ENCODE peak calls at places on chromosomes 12 and 14, in ten cellular contexts. One of them, this sample, is unnamed.

GRCh38 chr12:70637286-70637685 is at the start of gene PTPRB:
- DNase-seq in HCT116: no peak
- DNase-seq in spleen: no peak
- DNase-seq in upper lobe of left lung: no peak
- DNase-seq in endothelial cell of umbilical vein: peak
- DNase-seq in GM12892: no peak
- DNase-seq in HepG2: no peak
- DNase-seq in HL-60: no peak
- DNase-seq in transverse colon: no peak
- DNase-seq in GM23338: no peak
- DNase-seq in this sample: no peak

GRCh38 chr12:96361074-96361473 is 39.2 kb downstream of the CDK17 start:
- DNase-seq in HCT116: no peak
- DNase-seq in spleen: no peak
- DNase-seq in upper lobe of left lung: no peak
- DNase-seq in endothelial cell of umbilical vein: peak
- DNase-seq in GM12892: no peak
- DNase-seq in HepG2: no peak
- DNase-seq in HL-60: no peak
- DNase-seq in transverse colon: no peak
- DNase-seq in GM23338: peak
- DNase-seq in this sample: no peak

GRCh38 chr12:84502907-84503787 is 409.5 kb downstream of the SLC6A15 start:
- DNase-seq in HCT116: peak
- DNase-seq in spleen: no peak
- DNase-seq in upper lobe of left lung: peak
- DNase-seq in endothelial cell of umbilical vein: peak
- DNase-seq in GM12892: no peak
- DNase-seq in HepG2: peak
- DNase-seq in HL-60: peak
- DNase-seq in transverse colon: peak
- DNase-seq in GM23338: peak
- DNase-seq in this sample: no peak

GRCh38 chr14:30299915-30300314 is 259.0 kb upstream of the G2E3 start:
- DNase-seq in HCT116: no peak
- DNase-seq in spleen: no peak
- DNase-seq in upper lobe of left lung: no peak
- DNase-seq in endothelial cell of umbilical vein: no peak
- DNase-seq in GM12892: no peak
- DNase-seq in HepG2: no peak
- DNase-seq in HL-60: no peak
- DNase-seq in transverse colon: no peak
- DNase-seq in GM23338: no peak
- DNase-seq in this sample: no peak

GRCh38 chr12:51592034-51592705 is 1.1 kb downstream of the SCN8A start:
- DNase-seq in HCT116: no peak
- DNase-seq in spleen: no peak
- DNase-seq in upper lobe of left lung: no peak
- DNase-seq in endothelial cell of umbilical vein: no peak
- DNase-seq in GM12892: no peak
- DNase-seq in HepG2: no peak
- DNase-seq in HL-60: no peak
- DNase-seq in transverse colon: no peak
- DNase-seq in GM23338: peak
- DNase-seq in this sample: no peak

GRCh38 chr12:47080725-47081502 is 1.2 kb upstream of the AMIGO2 start:
- DNase-seq in HCT116: no peak
- DNase-seq in spleen: peak
- DNase-seq in upper lobe of left lung: peak
- DNase-seq in endothelial cell of umbilical vein: peak
- DNase-seq in GM12892: no peak
- DNase-seq in HepG2: no peak
- DNase-seq in HL-60: no peak
- DNase-seq in transverse colon: peak
- DNase-seq in GM23338: peak
- DNase-seq in this sample: peak

GRCh38 chr14:100590726-100591452 is 3.7 kb upstream of the BEGAIN start:
- DNase-seq in HCT116: no peak
- DNase-seq in spleen: peak
- DNase-seq in upper lobe of left lung: no peak
- DNase-seq in endothelial cell of umbilical vein: no peak
- DNase-seq in GM12892: no peak
- DNase-seq in HepG2: no peak
- DNase-seq in HL-60: no peak
- DNase-seq in transverse colon: peak
- DNase-seq in GM23338: no peak
- DNase-seq in this sample: no peak

GRCh38 chr12:90020436-90020835 is 311.8 kb upstream of the ATP2B1 start:
- DNase-seq in HCT116: no peak
- DNase-seq in spleen: no peak
- DNase-seq in upper lobe of left lung: no peak
- DNase-seq in endothelial cell of umbilical vein: no peak
- DNase-seq in GM12892: no peak
- DNase-seq in HepG2: no peak
- DNase-seq in HL-60: no peak
- DNase-seq in transverse colon: no peak
- DNase-seq in GM23338: no peak
- DNase-seq in this sample: no peak

GRCh38 chr12:106894774-106895173 is 60.9 kb upstream of the TMEM263 start:
- DNase-seq in HCT116: no peak
- DNase-seq in spleen: no peak
- DNase-seq in upper lobe of left lung: no peak
- DNase-seq in endothelial cell of umbilical vein: no peak
- DNase-seq in GM12892: no peak
- DNase-seq in HepG2: no peak
- DNase-seq in HL-60: no peak
- DNase-seq in transverse colon: no peak
- DNase-seq in GM23338: no peak
- DNase-seq in this sample: no peak

GRCh38 chr14:65993103-65993502 is 493.1 kb upstream of the CCDC196 start:
- DNase-seq in HCT116: no peak
- DNase-seq in spleen: no peak
- DNase-seq in upper lobe of left lung: no peak
- DNase-seq in endothelial cell of umbilical vein: no peak
- DNase-seq in GM12892: no peak
- DNase-seq in HepG2: no peak
- DNase-seq in HL-60: no peak
- DNase-seq in transverse colon: no peak
- DNase-seq in GM23338: no peak
- DNase-seq in this sample: no peak

GRCh38 chr14:100103261-100104005 is 38.2 kb downstream of the EVL start:
- DNase-seq in HCT116: no peak
- DNase-seq in spleen: no peak
- DNase-seq in upper lobe of left lung: no peak
- DNase-seq in endothelial cell of umbilical vein: peak
- DNase-seq in GM12892: no peak
- DNase-seq in HepG2: no peak
- DNase-seq in HL-60: no peak
- DNase-seq in transverse colon: no peak
- DNase-seq in GM23338: no peak
- DNase-seq in this sample: peak

GRCh38 chr12:108907861-108908302 is 28.0 kb downstream of the DAO start:
- DNase-seq in HCT116: no peak
- DNase-seq in spleen: no peak
- DNase-seq in upper lobe of left lung: peak
- DNase-seq in endothelial cell of umbilical vein: no peak
- DNase-seq in GM12892: no peak
- DNase-seq in HepG2: peak
- DNase-seq in HL-60: no peak
- DNase-seq in transverse colon: no peak
- DNase-seq in GM23338: peak
- DNase-seq in this sample: no peak

GRCh38 chr12:74903522-74903921 is 306.1 kb downstream of the KCNC2 start:
- DNase-seq in HCT116: peak
- DNase-seq in spleen: no peak
- DNase-seq in upper lobe of left lung: no peak
- DNase-seq in endothelial cell of umbilical vein: no peak
- DNase-seq in GM12892: no peak
- DNase-seq in HepG2: peak
- DNase-seq in HL-60: no peak
- DNase-seq in transverse colon: no peak
- DNase-seq in GM23338: peak
- DNase-seq in this sample: no peak

GRCh38 chr12:100106861-100107260 is 35.8 kb downstream of the BLTP3B start:
- DNase-seq in HCT116: no peak
- DNase-seq in spleen: no peak
- DNase-seq in upper lobe of left lung: no peak
- DNase-seq in endothelial cell of umbilical vein: no peak
- DNase-seq in GM12892: no peak
- DNase-seq in HepG2: no peak
- DNase-seq in HL-60: no peak
- DNase-seq in transverse colon: no peak
- DNase-seq in GM23338: no peak
- DNase-seq in this sample: no peak

GRCh38 chr12:124390442-124391116 is 95.7 kb downstream of the RFLNA start:
- DNase-seq in HCT116: peak
- DNase-seq in spleen: peak
- DNase-seq in upper lobe of left lung: peak
- DNase-seq in endothelial cell of umbilical vein: peak
- DNase-seq in GM12892: no peak
- DNase-seq in HepG2: no peak
- DNase-seq in HL-60: peak
- DNase-seq in transverse colon: peak
- DNase-seq in GM23338: no peak
- DNase-seq in this sample: no peak
- TF ChIP-seq POLR2AphosphoS5 in HCT116: peak
- TF ChIP-seq POLR2AphosphoS5 in spleen: peak
- TF ChIP-seq POLR2AphosphoS5 in upper lobe of left lung: peak
- TF ChIP-seq POLR2AphosphoS5 in endothelial cell of umbilical vein: peak
- TF ChIP-seq POLR2AphosphoS5 in GM12892: no peak
- TF ChIP-seq POLR2AphosphoS5 in HepG2: no peak
- TF ChIP-seq POLR2AphosphoS5 in HL-60: no peak
- TF ChIP-seq POLR2AphosphoS5 in transverse colon: peak
- TF ChIP-seq POLR2AphosphoS5 in GM23338: no peak
- TF ChIP-seq POLR2AphosphoS5 in this sample: no peak

DNA sequence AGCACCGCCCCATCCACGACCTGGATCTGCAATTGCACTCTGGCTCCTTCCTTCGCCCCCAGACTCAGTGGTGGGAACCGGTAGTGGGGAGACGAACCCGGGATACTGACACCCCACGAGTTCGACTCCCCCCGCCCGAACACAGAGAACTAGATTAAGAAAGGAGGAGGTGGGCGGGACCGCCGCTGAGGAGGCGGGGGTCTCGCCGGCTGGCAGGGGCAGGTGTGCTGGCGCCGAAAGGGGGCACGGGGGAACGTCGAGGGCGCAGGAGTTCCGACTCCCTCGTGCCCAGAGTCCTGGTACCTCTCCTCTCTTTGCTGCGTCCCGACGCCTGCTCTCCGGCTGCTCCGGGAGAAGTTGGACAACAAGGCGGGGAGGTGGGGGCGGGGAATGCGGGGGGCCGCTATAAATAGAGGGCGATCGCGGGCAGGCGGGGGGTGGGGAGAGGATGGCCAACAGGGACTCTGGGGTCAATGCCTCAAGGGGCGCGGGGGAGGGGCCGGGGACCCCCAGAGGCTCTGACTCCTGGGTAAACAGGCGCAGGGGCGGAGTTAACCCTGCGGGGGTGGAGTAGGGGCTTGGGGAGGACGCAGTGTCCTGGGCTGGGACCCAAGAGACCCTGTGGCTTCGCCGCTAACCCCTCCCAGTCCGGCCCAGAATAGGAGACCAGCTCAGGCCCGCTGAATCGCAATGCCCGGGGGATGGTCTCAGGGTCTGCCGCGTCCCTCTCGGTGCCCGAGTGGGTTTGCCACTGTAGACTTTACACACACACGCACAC is 702 bp upstream of the NDRG2 start:
- DNase-seq in HCT116: no peak
- DNase-seq in spleen: peak
- DNase-seq in upper lobe of left lung: peak
- DNase-seq in endothelial cell of umbilical vein: no peak
- DNase-seq in GM12892: no peak
- DNase-seq in HepG2: no peak
- DNase-seq in HL-60: no peak
- DNase-seq in transverse colon: peak
- DNase-seq in GM23338: peak
- DNase-seq in this sample: peak
- TF ChIP-seq POLR2AphosphoS5 in HCT116: no peak
- TF ChIP-seq POLR2AphosphoS5 in spleen: peak
- TF ChIP-seq POLR2AphosphoS5 in upper lobe of left lung: no peak
- TF ChIP-seq POLR2AphosphoS5 in endothelial cell of umbilical vein: no peak
- TF ChIP-seq POLR2AphosphoS5 in GM12892: no peak
- TF ChIP-seq POLR2AphosphoS5 in HepG2: no peak
- TF ChIP-seq POLR2AphosphoS5 in HL-60: no peak
- TF ChIP-seq POLR2AphosphoS5 in transverse colon: no peak
- TF ChIP-seq POLR2AphosphoS5 in GM23338: peak
- TF ChIP-seq POLR2AphosphoS5 in this sample: no peak

GRCh38 chr14:67940894-67941455 is 121.4 kb downstream of the RAD51B start:
- DNase-seq in HCT116: no peak
- DNase-seq in spleen: no peak
- DNase-seq in upper lobe of left lung: no peak
- DNase-seq in endothelial cell of umbilical vein: peak
- DNase-seq in GM12892: no peak
- DNase-seq in HepG2: no peak
- DNase-seq in HL-60: no peak
- DNase-seq in transverse colon: no peak
- DNase-seq in GM23338: peak
- DNase-seq in this sample: no peak
- TF ChIP-seq POLR2AphosphoS5 in HCT116: no peak
- TF ChIP-seq POLR2AphosphoS5 in spleen: no peak
- TF ChIP-seq POLR2AphosphoS5 in upper lobe of left lung: no peak
- TF ChIP-seq POLR2AphosphoS5 in endothelial cell of umbilical vein: no peak
- TF ChIP-seq POLR2AphosphoS5 in GM12892: no peak
- TF ChIP-seq POLR2AphosphoS5 in HepG2: no peak
- TF ChIP-seq POLR2AphosphoS5 in HL-60: no peak
- TF ChIP-seq POLR2AphosphoS5 in transverse colon: no peak
- TF ChIP-seq POLR2AphosphoS5 in GM23338: no peak
- TF ChIP-seq POLR2AphosphoS5 in this sample: no peak

GRCh38 chr14:103056322-103057027 is 874 bp downstream of the CDC42BPB start:
- DNase-seq in HCT116: no peak
- DNase-seq in spleen: peak
- DNase-seq in upper lobe of left lung: peak
- DNase-seq in endothelial cell of umbilical vein: peak
- DNase-seq in GM12892: no peak
- DNase-seq in HepG2: no peak
- DNase-seq in HL-60: no peak
- DNase-seq in transverse colon: peak
- DNase-seq in GM23338: peak
- DNase-seq in this sample: peak

GRCh38 chr14:103050935-103051334 is 6.4 kb downstream of the CDC42BPB start:
- DNase-seq in HCT116: no peak
- DNase-seq in spleen: no peak
- DNase-seq in upper lobe of left lung: no peak
- DNase-seq in endothelial cell of umbilical vein: no peak
- DNase-seq in GM12892: no peak
- DNase-seq in HepG2: no peak
- DNase-seq in HL-60: no peak
- DNase-seq in transverse colon: no peak
- DNase-seq in GM23338: no peak
- DNase-seq in this sample: no peak

GRCh38 chr14:103057028-103057371 is 349 bp downstream of the CDC42BPB start:
- DNase-seq in HCT116: no peak
- DNase-seq in spleen: peak
- DNase-seq in upper lobe of left lung: no peak
- DNase-seq in endothelial cell of umbilical vein: peak
- DNase-seq in GM12892: no peak
- DNase-seq in HepG2: no peak
- DNase-seq in HL-60: no peak
- DNase-seq in transverse colon: no peak
- DNase-seq in GM23338: no peak
- DNase-seq in this sample: no peak

GRCh38 chr14:103055693-103056092 is 1.7 kb downstream of the CDC42BPB start:
- DNase-seq in HCT116: no peak
- DNase-seq in spleen: no peak
- DNase-seq in upper lobe of left lung: no peak
- DNase-seq in endothelial cell of umbilical vein: peak
- DNase-seq in GM12892: no peak
- DNase-seq in HepG2: no peak
- DNase-seq in HL-60: no peak
- DNase-seq in transverse colon: no peak
- DNase-seq in GM23338: no peak
- DNase-seq in this sample: no peak

GRCh38 chr14:103052407-103052806 is 4.9 kb downstream of the CDC42BPB start:
- DNase-seq in HCT116: no peak
- DNase-seq in spleen: peak
- DNase-seq in upper lobe of left lung: no peak
- DNase-seq in endothelial cell of umbilical vein: no peak
- DNase-seq in GM12892: no peak
- DNase-seq in HepG2: no peak
- DNase-seq in HL-60: no peak
- DNase-seq in transverse colon: no peak
- DNase-seq in GM23338: no peak
- DNase-seq in this sample: no peak
- TF ChIP-seq POLR2AphosphoS5 in HCT116: no peak
- TF ChIP-seq POLR2AphosphoS5 in spleen: no peak
- TF ChIP-seq POLR2AphosphoS5 in upper lobe of left lung: no peak
- TF ChIP-seq POLR2AphosphoS5 in endothelial cell of umbilical vein: no peak
- TF ChIP-seq POLR2AphosphoS5 in GM12892: no peak
- TF ChIP-seq POLR2AphosphoS5 in HepG2: no peak
- TF ChIP-seq POLR2AphosphoS5 in HL-60: no peak
- TF ChIP-seq POLR2AphosphoS5 in transverse colon: no peak
- TF ChIP-seq POLR2AphosphoS5 in GM23338: no peak
- TF ChIP-seq POLR2AphosphoS5 in this sample: no peak